ENCODE peak calls at places on chromosomes 13 and 19, in nine cellular contexts. B is HFF-Myc, O is H9, N is heart right ventricle, F is heart left ventricle, W is OCI-LY7, J is foreskin fibroblast, I is thyroid gland, D is Panc1. L is an unnamed sample.

GRCh38 chr19:55178781-55179569 is 1.1 kb downstream of the SYT5 start:
- DNase-seq in B (no peak), O (peak), N (peak), F (peak), W (peak), J (peak), I (peak), D (peak), L (peak)

GRCh38 chr13:110138009-110138699 is 168.8 kb downstream of the COL4A1 start:
- DNase-seq in B (no peak), O (peak), N (peak), F (peak), W (peak), J (peak), I (peak), D (no peak), L (no peak)

GRCh38 chr19:51710163-51710562 is 13.6 kb downstream of the HAS1 start:
- DNase-seq in B (no peak), O (no peak), N (no peak), F (no peak), W (no peak), J (no peak), I (no peak), D (no peak), L (no peak)

GRCh38 chr13:81051873-81052272 is 710.9 kb upstream of the SPRY2 start:
- DNase-seq in B (no peak), O (no peak), N (no peak), F (no peak), W (no peak), J (no peak), I (no peak), D (no peak), L (no peak)

GRCh38 chr19:17648786-17649185 is 39.4 kb downstream of the UNC13A start:
- DNase-seq in B (no peak), O (no peak), N (no peak), F (no peak), W (no peak), J (no peak), I (no peak), D (no peak), L (no peak)

GRCh38 chr19:50515168-50515561 is 1.5 kb upstream of the ASPDH start:
- DNase-seq in B (no peak), O (no peak), N (no peak), F (no peak), W (no peak), J (no peak), I (no peak), D (no peak), L (no peak)

GRCh38 chr13:32105653-32106313 is 74.2 kb downstream of the FRY start:
- DNase-seq in B (no peak), O (no peak), N (no peak), F (no peak), W (no peak), J (no peak), I (no peak), D (no peak), L (no peak)

GRCh38 chr19:18194554-18195238 is 1.7 kb downstream of the MPV17L2 start:
- DNase-seq in B (no peak), O (peak), N (peak), F (no peak), W (peak), J (no peak), I (peak), D (no peak), L (no peak)

GRCh38 chr19:10655457-10656312 is 1.5 kb downstream of the ILF3 start:
- DNase-seq in B (no peak), O (no peak), N (no peak), F (no peak), W (peak), J (no peak), I (no peak), D (no peak), L (no peak)

GRCh38 chr13:21849323-21849722 is 178.4 kb downstream of the FGF9 start:
- DNase-seq in B (no peak), O (peak), N (no peak), F (no peak), W (peak), J (no peak), I (no peak), D (peak), L (no peak)

GRCh38 chr19:3036119-3036794 is 7.2 kb upstream of the TLE2 start:
- DNase-seq in B (peak), O (peak), N (peak), F (peak), W (peak), J (peak), I (peak), D (peak), L (peak)

GRCh38 chr19:15249912-15250634 is 17.8 kb upstream of the EPHX3 start:
- DNase-seq in B (no peak), O (no peak), N (peak), F (peak), W (no peak), J (peak), I (peak), D (no peak), L (no peak)

GRCh38 chr13:24148414-24149305 is 11.9 kb upstream of the SPATA13 start:
- DNase-seq in B (peak), O (peak), N (no peak), F (no peak), W (no peak), J (peak), I (peak), D (peak), L (no peak)

GRCh38 chr19:58252102-58252685 is 23.5 kb downstream of the ZNF544 start:
- DNase-seq in B (no peak), O (no peak), N (no peak), F (no peak), W (peak), J (no peak), I (no peak), D (no peak), L (no peak)

GRCh38 chr13:101116381-101116780 is 299.9 kb downstream of the NALCN start:
- DNase-seq in B (no peak), O (no peak), N (no peak), F (no peak), W (no peak), J (no peak), I (no peak), D (no peak), L (no peak)

GRCh38 chr13:20058476-20058875 is 99.9 kb downstream of the ZMYM2 start:
- DNase-seq in B (no peak), O (no peak), N (no peak), F (no peak), W (no peak), J (no peak), I (no peak), D (no peak), L (no peak)

GRCh38 chr13:20054586-20054985 is 96.1 kb downstream of the ZMYM2 start:
- DNase-seq in B (no peak), O (no peak), N (no peak), F (no peak), W (no peak), J (no peak), I (no peak), D (no peak), L (no peak)

GRCh38 chr13:20057214-20057613 is 98.7 kb downstream of the ZMYM2 start:
- DNase-seq in B (no peak), O (no peak), N (no peak), F (no peak), W (no peak), J (no peak), I (no peak), D (no peak), L (no peak)

GRCh38 chr13:20053891-20054290 is 95.4 kb downstream of the ZMYM2 start:
- DNase-seq in B (no peak), O (no peak), N (no peak), F (no peak), W (no peak), J (no peak), I (no peak), D (no peak), L (no peak)

DNA sequence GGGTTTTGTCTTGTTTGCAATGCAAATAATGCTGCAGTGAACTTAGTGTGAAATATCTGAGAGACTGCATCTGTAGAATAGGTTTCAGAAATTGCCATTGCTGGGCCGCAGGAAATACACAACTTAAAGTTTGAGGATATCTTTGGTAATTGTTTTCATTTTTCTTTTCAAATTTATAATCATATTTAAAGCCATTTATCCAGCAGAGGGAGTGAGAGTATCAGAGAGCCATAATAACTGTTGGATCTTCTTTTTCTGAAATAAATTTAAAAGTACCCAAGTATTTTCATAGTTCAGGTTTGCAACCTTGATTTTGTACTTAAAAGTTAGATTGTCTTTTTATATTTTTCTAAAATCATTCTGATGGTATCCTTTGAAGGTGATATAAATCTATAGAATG is 99.4 kb downstream of the ZMYM2 start:
- DNase-seq in B (no peak), O (no peak), N (no peak), F (no peak), W (no peak), J (no peak), I (no peak), D (no peak), L (no peak)
- TF ChIP-seq CTCF in B (no peak), O (peak), N (no peak), F (no peak), W (peak), J (no peak), I (no peak), D (no peak), L (peak)

GRCh38 chr13:113001251-113002140 is 32.5 kb downstream of the MCF2L start:
- DNase-seq in B (no peak), O (peak), N (no peak), F (no peak), W (no peak), J (peak), I (peak), D (no peak), L (peak)
- TF ChIP-seq CTCF in B (no peak), O (no peak), N (no peak), F (no peak), W (no peak), J (no peak), I (no peak), D (no peak), L (no peak)

GRCh38 chr19:29927944-29928669 is 13.9 kb upstream of the URI1 start:
- DNase-seq in B (no peak), O (peak), N (no peak), F (no peak), W (peak), J (no peak), I (no peak), D (no peak), L (peak)
- TF ChIP-seq CTCF in B (no peak), O (no peak), N (no peak), F (no peak), W (no peak), J (no peak), I (no peak), D (no peak), L (no peak)

DNA sequence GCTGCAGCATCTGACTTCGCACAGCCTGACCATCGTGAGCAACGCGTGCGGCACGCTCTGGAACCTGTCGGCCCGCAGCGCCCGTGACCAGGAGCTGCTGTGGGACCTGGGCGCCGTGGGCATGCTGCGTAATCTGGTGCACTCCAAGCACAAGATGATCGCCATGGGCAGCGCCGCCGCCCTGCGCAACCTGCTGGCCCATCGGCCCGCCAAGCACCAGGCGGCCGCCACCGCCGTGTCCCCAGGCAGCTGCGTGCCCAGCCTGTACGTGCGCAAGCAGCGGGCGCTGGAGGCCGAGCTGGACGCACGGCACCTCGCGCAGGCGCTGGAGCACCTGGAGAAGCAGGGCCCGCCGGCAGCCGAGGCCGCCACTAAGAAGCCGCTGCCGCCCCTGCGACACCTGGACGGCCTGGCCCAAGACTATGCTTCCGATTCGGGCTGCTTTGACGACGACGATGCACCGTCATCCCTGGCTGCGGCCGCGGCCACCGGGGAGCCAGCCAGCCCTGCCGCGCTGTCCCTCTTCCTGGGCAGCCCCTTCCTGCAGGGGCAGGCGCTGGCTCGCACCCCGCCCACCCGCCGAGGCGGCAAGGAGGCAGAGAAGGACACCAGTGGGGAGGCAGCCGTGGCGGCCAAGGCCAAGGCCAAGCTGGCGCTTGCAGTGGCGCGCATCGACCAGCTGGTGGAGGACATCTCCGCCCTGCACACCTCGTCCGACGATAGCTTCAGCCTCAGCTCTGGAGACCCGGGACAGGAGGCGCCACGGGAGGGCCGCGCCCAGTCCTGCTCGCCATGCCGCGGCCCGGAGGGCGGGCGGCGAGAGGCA is 13.6 kb downstream of the C19orf25 start:
- DNase-seq in B (no peak), O (peak), N (peak), F (no peak), W (no peak), J (no peak), I (peak), D (no peak), L (no peak)
- TF ChIP-seq CTCF in B (peak), O (peak), N (peak), F (peak), W (no peak), J (peak), I (peak), D (no peak), L (peak)

GRCh38 chr13:30111810-30112209 is 195.5 kb downstream of the KATNAL1 start:
- DNase-seq in B (no peak), O (peak), N (no peak), F (no peak), W (peak), J (no peak), I (no peak), D (no peak), L (no peak)
- TF ChIP-seq CTCF in B (peak), O (peak), N (no peak), F (no peak), W (peak), J (peak), I (no peak), D (peak), L (peak)